ENCODE peak calls at places on chromosomes 16 and 17, in five cellular contexts. W, U, P, V and F are unnamed samples.
A peak's percentile ranks its signal among the peaks of the same experiment; 100 is the strongest.

GRCh38 chr17:79515646-79516604 is 94.9 kb downstream of the RBFOX3 start:
- DNase-seq in U (no peak), V (no peak), W (no peak), P (no peak), F (no peak)

GRCh38 chr16:86044881-86045600 is 146.1 kb downstream of the IRF8 start:
- DNase-seq in P (peak; percentile 23), W (no peak), U (no peak), V (no peak), F (no peak)

GRCh38 chr16:81237282-81237681 is 1.2 kb upstream of the BCO1 start:
- DNase-seq in P (no peak), W (no peak), V (peak; percentile 66), U (no peak), F (no peak)

GRCh38 chr16:50781518-50781917 is 39.6 kb downstream of the CYLD start:
- DNase-seq in U (no peak), W (no peak), V (no peak), P (no peak), F (no peak)

GRCh38 chr17:31677681-31678080 is 181.4 kb downstream of the COPRS start:
- DNase-seq in U (no peak), P (no peak), V (no peak), W (no peak), F (no peak)

GRCh38 chr16:79532785-79533184 is 67.8 kb downstream of the MAF start:
- DNase-seq in V (no peak), P (no peak), U (no peak), W (no peak), F (no peak)

GRCh38 chr16:29702307-29702706 is 23.3 kb downstream of the QPRT start:
- DNase-seq in V (no peak), P (peak; percentile 75), W (peak; percentile 46), U (no peak), F (no peak)

GRCh38 chr17:31428111-31428510 is 36.6 kb downstream of the RAB11FIP4 start:
- DNase-seq in V (no peak), U (no peak), W (no peak), P (no peak), F (no peak)

GRCh38 chr17:67422887-67423286 is 45.8 kb downstream of the PITPNC1 start:
- DNase-seq in P (no peak), V (no peak), U (no peak), W (no peak), F (no peak)

GRCh38 chr17:19538095-19539039 is 4.7 kb downstream of the SLC47A1 start:
- DNase-seq in U (no peak), P (no peak), W (no peak), V (no peak), F (no peak)

GRCh38 chr16:66091462-66091861 is 275.0 kb upstream of the CDH5 start:
- DNase-seq in U (no peak), W (no peak), V (no peak), P (no peak), F (no peak)

GRCh38 chr17:28497931-28498330 is 8.2 kb upstream of the FOXN1 start:
- DNase-seq in P (no peak), U (no peak), W (no peak), V (peak; percentile 65), F (no peak)

GRCh38 chr16:85508993-85509392 is 104.1 kb upstream of the GSE1 start:
- DNase-seq in P (no peak), W (no peak), V (no peak), U (no peak), F (no peak)

GRCh38 chr17:17950806-17951205 is 21.4 kb downstream of the TOM1L2 start:
- DNase-seq in U (no peak), V (no peak), W (no peak), P (no peak), F (no peak)
- TF ChIP-seq CTCF in U (peak; percentile 61), V (no peak), W (no peak), P (no peak), F (no peak)

GRCh38 chr16:83599789-83600462 is 207.9 kb upstream of the HSBP1 start:
- DNase-seq in V (no peak), P (no peak), U (no peak), W (no peak), F (no peak)
- TF ChIP-seq CTCF in V (no peak), P (no peak), U (no peak), W (no peak), F (no peak)

GRCh38 chr17:77109159-77110005 is 31.4 kb upstream of the SEC14L1 start:
- DNase-seq in U (no peak), W (no peak), P (peak; percentile 30), V (no peak), F (no peak)
- TF ChIP-seq CTCF in U (no peak), W (no peak), P (no peak), V (no peak), F (no peak)

GRCh38 chr16:16045879-16046278 is 96.5 kb downstream of the ABCC1 start:
- DNase-seq in P (peak; percentile 19), V (no peak), U (no peak), W (no peak), F (no peak)
- TF ChIP-seq CTCF in P (peak; percentile 23), V (no peak), U (peak; percentile 48), W (peak; percentile 45), F (no peak)

GRCh38 chr16:662597-662996 is 5.3 kb upstream of the RHOT2 start:
- DNase-seq in U (no peak), V (no peak), P (no peak), W (no peak), F (no peak)
- TF ChIP-seq CTCF in U (no peak), V (no peak), P (no peak), W (no peak), F (no peak)